ENCODE peak calls at places on chromosomes 5 and 9, in ten cellular contexts. C is islet precursor cell; I is non-pigmented ciliary epithelial cell; G is hypothalamus; X is AG10803; B is SW 1271; W is effector memory CD8-positive, alpha-beta T cell; D is amygdala; S is cardiac septum; Y is CD8-positive, alpha-beta T cell. Q is an unnamed sample.

GRCh38 chr9:133707065-133707760 is 30.9 kb downstream of the SARDH start:
- DNase-seq in C (no peak), B (no peak), G (no peak), Y (no peak), I (no peak), D (no peak), S (peak), X (peak), W (no peak), Q (no peak)

GRCh38 chr5:76547242-76547890 is 75.8 kb downstream of the F2RL2 start:
- DNase-seq in Y (peak), I (no peak), D (no peak), C (no peak), S (no peak), X (no peak), B (no peak), G (no peak), W (peak), Q (peak)

GRCh38 chr9:105693435-105694275 is 686 bp upstream of the TMEM38B start:
- DNase-seq in S (no peak), D (no peak), W (no peak), G (no peak), B (no peak), X (no peak), I (no peak), C (no peak), Y (no peak), Q (no peak)

GRCh38 chr5:42858031-42858643 is 46.4 kb upstream of the SELENOP start:
- DNase-seq in X (peak), S (no peak), G (no peak), W (no peak), D (peak), B (no peak), Y (no peak), I (no peak), C (no peak), Q (no peak)

GRCh38 chr5:8491254-8491653 is 622.3 kb downstream of the MTRR start:
- DNase-seq in C (no peak), B (no peak), Y (no peak), G (no peak), D (no peak), I (no peak), X (no peak), W (no peak), S (no peak), Q (no peak)

GRCh38 chr9:125436613-125437443 is 175.2 kb downstream of the GAPVD1 start:
- DNase-seq in G (no peak), S (peak), C (peak), Y (no peak), X (no peak), I (no peak), W (no peak), B (no peak), D (no peak), Q (no peak)

GRCh38 chr9:34254141-34254913 is 74.7 kb downstream of the KIF24 start:
- DNase-seq in Y (no peak), C (no peak), W (no peak), I (no peak), S (no peak), D (no peak), G (no peak), B (peak), X (peak), Q (no peak)

GRCh38 chr9:134604834-134605233 is 36.8 kb upstream of the COL5A1 start:
- DNase-seq in B (no peak), X (no peak), Y (no peak), G (no peak), I (no peak), W (no peak), D (no peak), C (peak), S (no peak), Q (no peak)

GRCh38 chr9:81607593-81608288 is 81.6 kb downstream of the TLE1 start:
- DNase-seq in D (no peak), Y (no peak), B (no peak), S (no peak), C (no peak), X (peak), W (no peak), G (no peak), I (no peak), Q (no peak)

Q was measured in GM19239.